ENCODE peak calls at places on chromosomes 11 and 22, in eight cellular contexts. One of them, this sample, is unnamed.
A peak's percentile ranks its signal among the peaks of the same experiment; 100 is the strongest.

GRCh38 chr11:1946812-1947480 is at the start of gene MRPL23:
- DNase-seq in SK-N-SH: no peak
- DNase-seq in fibroblast of lung: no peak
- DNase-seq in neuronal stem cell: no peak
- DNase-seq in GM23248: no peak
- DNase-seq in HCT116: no peak
- DNase-seq in neural progenitor cell: no peak
- DNase-seq in mammary epithelial cell: no peak
- DNase-seq in this sample: no peak

GRCh38 chr11:129023968-129024676 is 81.5 kb upstream of the TP53AIP1 start:
- DNase-seq in neuronal stem cell: peak; percentile 11
- DNase-seq in mammary epithelial cell: peak; percentile 91
- DNase-seq in neural progenitor cell: peak; percentile 65
- DNase-seq in SK-N-SH: no peak
- DNase-seq in GM23248: no peak
- DNase-seq in fibroblast of lung: no peak
- DNase-seq in HCT116: peak; percentile 82
- DNase-seq in this sample: no peak

GRCh38 chr11:127994736-127995135 is 592.6 kb downstream of the ETS1 start:
- DNase-seq in SK-N-SH: no peak
- DNase-seq in HCT116: no peak
- DNase-seq in mammary epithelial cell: peak; percentile 59
- DNase-seq in neural progenitor cell: no peak
- DNase-seq in GM23248: peak; percentile 71
- DNase-seq in fibroblast of lung: peak; percentile 3
- DNase-seq in neuronal stem cell: no peak
- DNase-seq in this sample: no peak

GRCh38 chr11:78194490-78194889 is 5.8 kb downstream of the USP35 start:
- DNase-seq in fibroblast of lung: no peak
- DNase-seq in SK-N-SH: no peak
- DNase-seq in mammary epithelial cell: peak; percentile 44
- DNase-seq in HCT116: no peak
- DNase-seq in GM23248: no peak
- DNase-seq in neuronal stem cell: no peak
- DNase-seq in neural progenitor cell: no peak
- DNase-seq in this sample: no peak

GRCh38 chr22:22400099-22400498 is 108.4 kb downstream of the ZNF280B start:
- DNase-seq in neural progenitor cell: no peak
- DNase-seq in neuronal stem cell: no peak
- DNase-seq in fibroblast of lung: no peak
- DNase-seq in SK-N-SH: no peak
- DNase-seq in HCT116: no peak
- DNase-seq in mammary epithelial cell: no peak
- DNase-seq in GM23248: no peak
- DNase-seq in this sample: no peak

GRCh38 chr11:62129610-62130497 is 6.0 kb downstream of the INCENP start:
- DNase-seq in neuronal stem cell: no peak
- DNase-seq in SK-N-SH: peak; percentile 7
- DNase-seq in GM23248: no peak
- DNase-seq in HCT116: no peak
- DNase-seq in fibroblast of lung: no peak
- DNase-seq in neural progenitor cell: no peak
- DNase-seq in mammary epithelial cell: no peak
- DNase-seq in this sample: no peak

GRCh38 chr11:97854877-97855276 is 1165.9 kb upstream of the CNTN5 start:
- DNase-seq in neural progenitor cell: no peak
- DNase-seq in GM23248: no peak
- DNase-seq in fibroblast of lung: no peak
- DNase-seq in HCT116: no peak
- DNase-seq in mammary epithelial cell: no peak
- DNase-seq in neuronal stem cell: no peak
- DNase-seq in SK-N-SH: no peak
- DNase-seq in this sample: no peak

GRCh38 chr11:105211806-105212531 is 72.4 kb upstream of the CARD18 start:
- DNase-seq in HCT116: no peak
- DNase-seq in GM23248: no peak
- DNase-seq in fibroblast of lung: peak; percentile 71
- DNase-seq in neural progenitor cell: no peak
- DNase-seq in neuronal stem cell: no peak
- DNase-seq in SK-N-SH: no peak
- DNase-seq in mammary epithelial cell: no peak
- DNase-seq in this sample: no peak

GRCh38 chr22:30474683-30475424 is 3.0 kb upstream of the SEC14L3 start:
- DNase-seq in HCT116: no peak
- DNase-seq in neuronal stem cell: no peak
- DNase-seq in fibroblast of lung: no peak
- DNase-seq in mammary epithelial cell: peak; percentile 25
- DNase-seq in neural progenitor cell: no peak
- DNase-seq in SK-N-SH: no peak
- DNase-seq in GM23248: no peak
- DNase-seq in this sample: no peak

GRCh38 chr11:113926273-113927183 is 21.9 kb downstream of the HTR3B start:
- DNase-seq in neural progenitor cell: no peak
- DNase-seq in neuronal stem cell: no peak
- DNase-seq in fibroblast of lung: no peak
- DNase-seq in GM23248: peak; percentile 30
- DNase-seq in mammary epithelial cell: peak; percentile 11
- DNase-seq in HCT116: no peak
- DNase-seq in SK-N-SH: no peak
- DNase-seq in this sample: no peak

GRCh38 chr11:12733091-12733490 is 58.9 kb downstream of the TEAD1 start:
- DNase-seq in neuronal stem cell: no peak
- DNase-seq in SK-N-SH: no peak
- DNase-seq in fibroblast of lung: no peak
- DNase-seq in neural progenitor cell: no peak
- DNase-seq in GM23248: no peak
- DNase-seq in HCT116: no peak
- DNase-seq in mammary epithelial cell: no peak
- DNase-seq in this sample: no peak

GRCh38 chr11:12448131-12448939 is 71.0 kb downstream of the PARVA start:
- DNase-seq in fibroblast of lung: no peak
- DNase-seq in neural progenitor cell: no peak
- DNase-seq in SK-N-SH: no peak
- DNase-seq in GM23248: peak; percentile 59
- DNase-seq in mammary epithelial cell: no peak
- DNase-seq in HCT116: no peak
- DNase-seq in neuronal stem cell: no peak
- DNase-seq in this sample: no peak

GRCh38 chr11:13984616-13985474 is 22.3 kb downstream of the SPON1 start:
- DNase-seq in fibroblast of lung: peak; percentile 89
- DNase-seq in neural progenitor cell: no peak
- DNase-seq in SK-N-SH: peak; percentile 31
- DNase-seq in neuronal stem cell: no peak
- DNase-seq in HCT116: no peak
- DNase-seq in mammary epithelial cell: no peak
- DNase-seq in GM23248: peak; percentile 88
- DNase-seq in this sample: no peak

GRCh38 chr22:21082248-21082647 is 36.5 kb downstream of the LRRC74B start:
- DNase-seq in HCT116: no peak
- DNase-seq in SK-N-SH: no peak
- DNase-seq in neuronal stem cell: no peak
- DNase-seq in GM23248: no peak
- DNase-seq in mammary epithelial cell: peak; percentile 23
- DNase-seq in fibroblast of lung: no peak
- DNase-seq in neural progenitor cell: no peak
- DNase-seq in this sample: no peak

GRCh38 chr22:40348025-40348658 is 1.8 kb downstream of the ADSL start:
- DNase-seq in mammary epithelial cell: peak; percentile 36
- DNase-seq in neural progenitor cell: peak; percentile 56
- DNase-seq in GM23248: peak; percentile 83
- DNase-seq in SK-N-SH: peak; percentile 56
- DNase-seq in neuronal stem cell: no peak
- DNase-seq in fibroblast of lung: peak; percentile 69
- DNase-seq in HCT116: peak; percentile 40
- DNase-seq in this sample: peak; percentile 77

GRCh38 chr11:119584193-119585037 is 144.6 kb downstream of the NECTIN1 start:
- DNase-seq in SK-N-SH: peak; percentile 83
- DNase-seq in GM23248: peak; percentile 75
- DNase-seq in mammary epithelial cell: peak; percentile 61
- DNase-seq in fibroblast of lung: peak; percentile 55
- DNase-seq in neuronal stem cell: peak; percentile 90
- DNase-seq in HCT116: no peak
- DNase-seq in neural progenitor cell: peak; percentile 95
- DNase-seq in this sample: no peak

GRCh38 chr22:29272624-29273023 is 4.6 kb downstream of the EWSR1 start:
- DNase-seq in GM23248: no peak
- DNase-seq in HCT116: no peak
- DNase-seq in neural progenitor cell: no peak
- DNase-seq in mammary epithelial cell: no peak
- DNase-seq in SK-N-SH: no peak
- DNase-seq in fibroblast of lung: no peak
- DNase-seq in neuronal stem cell: no peak
- DNase-seq in this sample: no peak

DNA sequence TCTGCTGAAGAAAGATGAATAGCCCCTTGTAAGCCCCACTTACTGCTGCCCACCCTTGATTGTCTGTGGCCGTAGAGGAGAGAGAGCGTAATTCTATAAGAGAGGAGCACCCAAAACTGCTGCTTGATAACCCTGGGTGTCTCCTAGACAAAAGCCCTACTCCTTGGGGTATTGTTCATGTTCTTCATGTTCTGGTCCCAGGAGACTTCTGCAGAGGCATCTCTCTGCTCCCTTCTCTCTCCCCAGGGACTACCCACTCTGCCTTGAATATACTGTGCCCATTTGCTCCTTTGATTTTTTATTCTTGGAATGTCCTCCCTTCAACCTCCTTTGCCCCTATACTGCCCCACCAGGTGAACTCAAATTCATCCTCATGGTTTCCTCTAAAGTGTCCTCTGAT is 417.8 kb upstream of the CADM1 start:
- DNase-seq in neural progenitor cell: no peak
- DNase-seq in mammary epithelial cell: no peak
- DNase-seq in neuronal stem cell: no peak
- DNase-seq in HCT116: no peak
- DNase-seq in fibroblast of lung: no peak
- DNase-seq in GM23248: no peak
- DNase-seq in SK-N-SH: no peak
- DNase-seq in this sample: peak; percentile 53
- H3K36me3 ChIP-seq in neural progenitor cell: no peaks in the 10 kb centered on the region
- H3K36me3 ChIP-seq in mammary epithelial cell: no peaks in the 10 kb centered on the region
- H3K36me3 ChIP-seq in neuronal stem cell: no peaks in the 10 kb centered on the region
- H3K36me3 ChIP-seq in HCT116: no peaks in the 10 kb centered on the region
- H3K36me3 ChIP-seq in fibroblast of lung: no peaks in the 10 kb centered on the region
- H3K36me3 ChIP-seq in GM23248: no peaks in the 10 kb centered on the region
- H3K36me3 ChIP-seq in SK-N-SH: no peaks in the 10 kb centered on the region
- H3K36me3 ChIP-seq in this sample: no peaks in the 10 kb centered on the region

GRCh38 chr11:61009392-61010275 is 38.2 kb downstream of the CD6 start:
- DNase-seq in fibroblast of lung: no peak
- DNase-seq in GM23248: no peak
- DNase-seq in HCT116: no peak
- DNase-seq in mammary epithelial cell: no peak
- DNase-seq in neuronal stem cell: no peak
- DNase-seq in SK-N-SH: no peak
- DNase-seq in neural progenitor cell: no peak
- DNase-seq in this sample: no peak

GRCh38 chr11:61008971-61009370 is 37.5 kb downstream of the CD6 start:
- DNase-seq in HCT116: no peak
- DNase-seq in SK-N-SH: no peak
- DNase-seq in GM23248: no peak
- DNase-seq in fibroblast of lung: no peak
- DNase-seq in mammary epithelial cell: no peak
- DNase-seq in neuronal stem cell: no peak
- DNase-seq in neural progenitor cell: no peak
- DNase-seq in this sample: no peak

GRCh38 chr11:61004841-61005240 is 33.4 kb downstream of the CD6 start:
- DNase-seq in mammary epithelial cell: no peak
- DNase-seq in GM23248: no peak
- DNase-seq in SK-N-SH: no peak
- DNase-seq in neural progenitor cell: no peak
- DNase-seq in HCT116: no peak
- DNase-seq in fibroblast of lung: no peak
- DNase-seq in neuronal stem cell: no peak
- DNase-seq in this sample: no peak

GRCh38 chr11:61007971-61008896 is 36.8 kb downstream of the CD6 start:
- DNase-seq in mammary epithelial cell: no peak
- DNase-seq in neural progenitor cell: peak; percentile 67
- DNase-seq in GM23248: no peak
- DNase-seq in neuronal stem cell: peak; percentile 30
- DNase-seq in HCT116: no peak
- DNase-seq in SK-N-SH: peak; percentile 47
- DNase-seq in fibroblast of lung: no peak
- DNase-seq in this sample: no peak

GRCh38 chr11:61007383-61007970 is 36.0 kb downstream of the CD6 start:
- DNase-seq in neural progenitor cell: peak; percentile 61
- DNase-seq in mammary epithelial cell: no peak
- DNase-seq in neuronal stem cell: no peak
- DNase-seq in SK-N-SH: peak; percentile 78
- DNase-seq in HCT116: no peak
- DNase-seq in GM23248: peak; percentile 22
- DNase-seq in fibroblast of lung: no peak
- DNase-seq in this sample: no peak
- H3K9ac ChIP-seq in neural progenitor cell: no peak overlapping the region
- H3K9ac ChIP-seq in mammary epithelial cell: no peak overlapping the region
- H3K9ac ChIP-seq in neuronal stem cell: peak overlapping the region; percentile 79
- H3K9ac ChIP-seq in SK-N-SH: no peak overlapping the region
- H3K9ac ChIP-seq in HCT116: no peak overlapping the region
- H3K9ac ChIP-seq in GM23248: no peak overlapping the region
- H3K9ac ChIP-seq in fibroblast of lung: no peak overlapping the region
- H3K9ac ChIP-seq in this sample: no peak overlapping the region

GRCh38 chr22:19977296-19978243 is 36.0 kb upstream of the TXNRD2 start:
- DNase-seq in GM23248: no peak
- DNase-seq in SK-N-SH: no peak
- DNase-seq in neural progenitor cell: no peak
- DNase-seq in fibroblast of lung: no peak
- DNase-seq in mammary epithelial cell: no peak
- DNase-seq in neuronal stem cell: no peak
- DNase-seq in HCT116: no peak
- DNase-seq in this sample: no peak
- H3K36me3 ChIP-seq in GM23248: no peaks in the 10 kb centered on the region
- H3K36me3 ChIP-seq in SK-N-SH: peaks cover 50% of the 10 kb centered on the region
- H3K36me3 ChIP-seq in neural progenitor cell: no peaks in the 10 kb centered on the region
- H3K36me3 ChIP-seq in fibroblast of lung: peaks cover 3% of the 10 kb centered on the region
- H3K36me3 ChIP-seq in mammary epithelial cell: no peaks in the 10 kb centered on the region
- H3K36me3 ChIP-seq in neuronal stem cell: peaks cover 56% of the 10 kb centered on the region
- H3K36me3 ChIP-seq in HCT116: peaks cover 10% of the 10 kb centered on the region
- H3K36me3 ChIP-seq in this sample: no peaks in the 10 kb centered on the region

GRCh38 chr22:45999379-45999971 is 22.5 kb upstream of the WNT7B start:
- DNase-seq in neuronal stem cell: no peak
- DNase-seq in GM23248: no peak
- DNase-seq in mammary epithelial cell: no peak
- DNase-seq in fibroblast of lung: no peak
- DNase-seq in HCT116: no peak
- DNase-seq in SK-N-SH: no peak
- DNase-seq in neural progenitor cell: no peak
- DNase-seq in this sample: no peak

GRCh38 chr22:45997775-45998637 is 21.0 kb upstream of the WNT7B start:
- DNase-seq in mammary epithelial cell: no peak
- DNase-seq in neural progenitor cell: no peak
- DNase-seq in GM23248: peak; percentile 79
- DNase-seq in SK-N-SH: peak; percentile 91
- DNase-seq in neuronal stem cell: no peak
- DNase-seq in fibroblast of lung: no peak
- DNase-seq in HCT116: no peak
- DNase-seq in this sample: no peak

GRCh38 chr22:46000081-46001027 is 23.4 kb upstream of the WNT7B start:
- DNase-seq in neuronal stem cell: no peak
- DNase-seq in SK-N-SH: no peak
- DNase-seq in fibroblast of lung: no peak
- DNase-seq in mammary epithelial cell: no peak
- DNase-seq in HCT116: no peak
- DNase-seq in neural progenitor cell: no peak
- DNase-seq in GM23248: no peak
- DNase-seq in this sample: no peak

GRCh38 chr22:45997077-45997774 is 20.3 kb upstream of the WNT7B start:
- DNase-seq in GM23248: peak; percentile 97
- DNase-seq in HCT116: no peak
- DNase-seq in fibroblast of lung: peak; percentile 96
- DNase-seq in SK-N-SH: no peak
- DNase-seq in neuronal stem cell: no peak
- DNase-seq in mammary epithelial cell: peak; percentile 36
- DNase-seq in neural progenitor cell: peak; percentile 62
- DNase-seq in this sample: no peak

GRCh38 chr22:45998638-45999378 is 21.8 kb upstream of the WNT7B start:
- DNase-seq in neuronal stem cell: no peak
- DNase-seq in GM23248: no peak
- DNase-seq in neural progenitor cell: no peak
- DNase-seq in fibroblast of lung: no peak
- DNase-seq in mammary epithelial cell: no peak
- DNase-seq in HCT116: no peak
- DNase-seq in SK-N-SH: no peak
- DNase-seq in this sample: no peak
- H3K9ac ChIP-seq in neuronal stem cell: no peak overlapping the region
- H3K9ac ChIP-seq in GM23248: no peak overlapping the region
- H3K9ac ChIP-seq in neural progenitor cell: no peak overlapping the region
- H3K9ac ChIP-seq in fibroblast of lung: no peak overlapping the region
- H3K9ac ChIP-seq in mammary epithelial cell: no peak overlapping the region
- H3K9ac ChIP-seq in HCT116: no peak overlapping the region
- H3K9ac ChIP-seq in SK-N-SH: no peak overlapping the region
- H3K9ac ChIP-seq in this sample: no peak overlapping the region

This sample was measured in Karpas-422.